ENCODE peak calls at places on chromosomes 7 and 10, in six cellular contexts. Y, Q, A, P, V and H are unnamed samples.

GRCh38 chr10:36211856-36212255 is 569.8 kb upstream of the FZD8 start:
- DNase-seq in Y (no peak), P (no peak), Q (no peak), A (no peak), V (no peak), H (no peak)

GRCh38 chr10:124944982-124945381 is 3.1 kb downstream of the ZRANB1 start:
- DNase-seq in P (no peak), V (no peak), A (no peak), Y (no peak), Q (no peak), H (no peak)

GRCh38 chr10:89744021-89744420 is 42.6 kb downstream of the KIF20B start:
- DNase-seq in P (no peak), A (no peak), Y (no peak), Q (no peak), V (no peak), H (no peak)

GRCh38 chr7:31058122-31058521 is 6.0 kb downstream of the ADCYAP1R1 start:
- DNase-seq in P (no peak), V (no peak), A (no peak), Q (no peak), Y (no peak), H (no peak)

GRCh38 chr10:22244001-22244400 is 26.2 kb upstream of the EBLN1 start:
- DNase-seq in Y (no peak), Q (no peak), P (no peak), A (no peak), V (no peak), H (no peak)

GRCh38 chr10:13102002-13102794 is 2.2 kb downstream of the OPTN start:
- DNase-seq in Y (no peak), Q (peak; percentile 33), V (no peak), A (no peak), P (no peak), H (no peak)

GRCh38 chr10:130138479-130138866 is 2.3 kb downstream of the GLRX3 start:
- DNase-seq in A (no peak), Q (no peak), V (no peak), Y (peak; percentile 94), P (peak; percentile 21), H (peak; percentile 13)

GRCh38 chr10:89589091-89589725 is 53.8 kb upstream of the SLC16A12 start:
- DNase-seq in V (no peak), Q (no peak), P (no peak), A (no peak), Y (no peak), H (no peak)

GRCh38 chr7:40923631-40924030 is 779.3 kb downstream of the INHBA start:
- DNase-seq in Q (no peak), Y (no peak), P (no peak), V (no peak), A (no peak), H (no peak)

GRCh38 chr10:90363799-90364483 is 493.9 kb downstream of the HTR7 start:
- DNase-seq in V (no peak), Q (no peak), P (no peak), A (no peak), Y (no peak), H (no peak)

GRCh38 chr10:24483701-24484100 is 240.0 kb downstream of the ARHGAP21 start:
- DNase-seq in A (no peak), Y (peak; percentile 97), V (no peak), Q (no peak), P (peak; percentile 76), H (peak; percentile 5)